ENCODE peak calls at places on chromosome X, in five cellular contexts. C, R, N, B and D are unnamed samples.

GRCh38 chrX:150148749-150149672 is 210.7 kb upstream of the EOLA2 start:
- DNase-seq in C (no peak), R (no peak), N (no peak), B (peak), D (no peak)

GRCh38 chrX:20515841-20516461 is 249.2 kb upstream of the RPS6KA3 start:
- DNase-seq in C (no peak), R (no peak), N (no peak), B (peak), D (peak)

GRCh38 chrX:66030505-66031317 is 9.2 kb downstream of the VSIG4 start:
- DNase-seq in C (no peak), R (no peak), N (no peak), B (peak), D (no peak)

GRCh38 chrX:24646745-24647182 is 383 bp downstream of the PCYT1B start:
- DNase-seq in C (no peak), R (no peak), N (peak), B (peak), D (no peak)

GRCh38 chrX:11239230-11239629 is 54.0 kb upstream of the AMELX start:
- DNase-seq in C (no peak), R (no peak), N (no peak), B (peak), D (peak)

GRCh38 chrX:41189156-41189555 is 103.9 kb downstream of the USP9X start:
- DNase-seq in C (no peak), R (no peak), N (no peak), B (no peak), D (no peak)

GRCh38 chrX:124103966-124104365 is 142.5 kb downstream of the STAG2 start:
- DNase-seq in C (no peak), R (no peak), N (no peak), B (no peak), D (no peak)

GRCh38 chrX:41335590-41336331 is 1.8 kb downstream of the DDX3X start:
- DNase-seq in C (no peak), R (no peak), N (no peak), B (peak), D (no peak)

GRCh38 chrX:19585370-19586082 is 70.2 kb upstream of the MAP3K15 start:
- DNase-seq in C (no peak), R (no peak), N (no peak), B (no peak), D (no peak)

GRCh38 chrX:84724576-84724975 is 222.3 kb upstream of the HDX start:
- DNase-seq in C (no peak), R (no peak), N (no peak), B (no peak), D (no peak)

DNA sequence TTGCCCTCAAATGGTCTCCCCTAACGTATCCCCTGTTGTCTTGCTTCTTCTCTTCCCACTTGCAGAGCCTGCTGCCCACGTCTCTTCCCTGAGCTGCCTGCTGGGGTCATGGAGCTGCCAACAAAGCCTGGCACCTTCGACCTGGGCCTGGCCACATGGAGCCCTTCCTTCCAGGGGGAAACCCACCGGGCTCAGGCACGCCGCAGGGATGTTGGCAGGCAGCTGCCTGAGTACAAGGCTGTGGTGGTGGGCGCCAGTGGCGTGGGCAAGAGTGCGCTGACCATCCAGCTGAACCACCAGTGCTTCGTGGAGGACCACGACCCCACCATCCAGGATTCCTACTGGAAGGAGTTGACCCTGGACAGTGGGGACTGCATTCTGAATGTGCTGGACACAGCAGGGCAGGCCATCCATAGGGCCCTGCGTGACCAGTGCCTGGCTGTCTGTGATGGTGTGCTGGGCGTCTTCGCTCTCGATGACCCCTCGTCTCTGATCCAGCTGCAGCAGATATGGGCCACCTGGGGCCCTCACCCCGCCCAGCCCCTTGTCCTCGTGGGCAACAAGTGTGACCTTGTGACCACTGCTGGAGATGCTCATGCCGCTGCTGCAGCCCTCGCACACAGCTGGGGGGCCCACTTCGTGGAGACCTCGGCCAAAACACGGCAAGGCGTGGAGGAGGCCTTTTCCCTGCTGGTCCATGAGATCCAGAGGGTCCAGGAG is 2.9 kb downstream of the ERAS start:
- DNase-seq in C (no peak), R (no peak), N (no peak), B (no peak), D (no peak)
- H3K4me3 ChIP-seq in C (no peak), R (no peak), N (no peak), B (no peak), D (no peak)

GRCh38 chrX:153919281-153919680 is 6.8 kb downstream of the ARHGAP4 start:
- DNase-seq in C (no peak), R (no peak), N (no peak), B (no peak), D (no peak)

GRCh38 chrX:153920546-153920945 is 5.5 kb downstream of the ARHGAP4 start:
- DNase-seq in C (no peak), R (no peak), N (no peak), B (no peak), D (no peak)

GRCh38 chrX:153921511-153922285 is 4.4 kb downstream of the ARHGAP4 start:
- DNase-seq in C (no peak), R (no peak), N (no peak), B (peak), D (no peak)

GRCh38 chrX:153921070-153921469 is 5.0 kb downstream of the ARHGAP4 start:
- DNase-seq in C (no peak), R (no peak), N (no peak), B (no peak), D (no peak)

DNA sequence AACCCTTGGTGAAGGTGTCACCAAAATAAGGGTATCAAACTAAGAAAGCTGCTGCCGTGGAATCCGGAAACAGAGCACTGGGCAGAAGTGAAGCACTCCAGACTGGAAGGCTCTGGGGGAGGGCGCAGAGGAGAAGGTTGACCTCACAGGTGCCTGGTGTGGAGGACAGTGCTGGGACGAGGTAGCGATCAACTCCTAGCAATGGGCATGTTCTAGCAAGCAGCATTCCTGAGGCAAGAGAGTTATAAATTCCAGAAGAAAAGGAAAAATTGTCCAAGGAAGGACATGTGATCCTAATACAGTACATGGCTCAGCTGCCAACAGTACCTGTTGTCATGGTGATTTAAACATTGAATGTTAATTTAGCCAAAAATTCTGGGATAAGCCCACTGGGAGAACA is 8.2 kb downstream of the ARHGAP4 start:
- DNase-seq in C (no peak), R (no peak), N (no peak), B (no peak), D (no peak)
- H3K4me3 ChIP-seq in C (no peak), R (no peak), N (no peak), B (no peak), D (no peak)

DNA sequence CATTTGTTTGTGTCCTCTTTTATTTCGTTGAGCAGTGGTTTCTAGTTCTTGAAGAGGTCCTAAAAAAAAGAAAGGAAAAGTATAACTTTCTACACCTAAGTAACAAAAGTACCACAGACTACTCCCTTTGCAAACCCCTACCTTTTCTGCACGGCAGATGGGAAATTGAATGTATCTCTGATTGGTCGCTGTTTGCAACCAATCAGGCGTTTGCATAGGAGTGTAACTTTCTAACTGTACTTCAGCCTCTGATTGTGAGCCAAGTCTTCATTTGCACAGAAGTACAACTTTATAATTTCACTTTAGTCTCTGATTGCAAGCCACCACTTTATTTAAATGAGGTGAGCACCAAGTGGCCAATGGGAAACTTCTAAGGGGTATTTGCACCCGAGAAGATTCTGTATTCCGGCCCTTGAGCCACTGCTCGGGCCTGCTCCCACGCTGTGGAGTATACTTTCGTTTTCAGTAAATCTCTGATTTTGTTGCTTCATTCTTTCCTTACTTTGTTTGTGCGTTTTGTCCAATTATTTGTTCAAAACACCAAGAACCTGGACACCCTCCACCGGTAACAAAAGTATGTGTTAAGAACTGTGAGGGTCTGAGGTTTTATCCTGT is 40.3 kb upstream of the FHL1 start:
- DNase-seq in C (no peak), R (no peak), N (no peak), B (no peak), D (no peak)
- H3K4me3 ChIP-seq in C (no peak), R (no peak), N (no peak), B (no peak), D (no peak)

DNA sequence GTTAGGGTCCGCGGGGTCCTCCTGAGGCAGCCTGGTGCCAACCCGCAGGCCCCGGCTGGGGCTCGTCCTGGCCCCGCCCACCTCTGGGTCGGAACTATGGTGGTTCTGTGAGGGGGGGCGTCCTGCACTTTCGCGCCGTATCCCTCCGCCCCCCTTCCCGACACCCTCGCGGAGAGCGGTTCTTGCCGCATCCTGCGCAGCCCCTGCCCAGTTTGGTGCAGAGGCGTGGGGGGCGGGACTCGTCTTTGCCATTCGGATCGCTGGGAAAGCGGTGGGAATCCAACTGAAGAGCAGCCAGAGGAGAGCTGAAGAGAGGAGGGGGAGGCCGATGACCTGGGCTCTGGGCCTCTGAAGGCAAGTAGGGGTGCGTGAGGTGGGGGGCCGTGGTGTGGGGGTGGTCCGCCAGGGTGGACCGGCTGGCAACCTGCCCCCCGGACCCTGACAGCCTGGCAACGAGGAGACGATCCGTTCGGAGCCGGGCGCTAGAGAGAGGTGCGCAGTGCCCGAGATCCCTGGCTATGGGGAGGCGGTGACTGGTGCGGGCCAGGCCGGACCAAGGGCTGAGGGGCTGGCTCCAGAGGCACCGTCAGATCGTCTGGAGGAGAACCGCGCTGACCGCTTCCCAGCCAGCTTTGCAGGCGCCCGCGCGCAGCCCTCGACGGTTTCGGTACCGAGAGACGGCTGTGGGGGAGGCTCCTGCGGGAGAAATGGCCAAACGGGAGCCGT is at the start of gene GPRASP1:
- DNase-seq in C (no peak), R (peak), N (peak), B (peak), D (no peak)
- H3K4me3 ChIP-seq in C (peak), R (peak), N (peak), B (peak), D (peak)

GRCh38 chrX:38654302-38654701 is 93.0 kb downstream of the TSPAN7 start:
- DNase-seq in C (no peak), R (no peak), N (peak), B (peak), D (no peak)

GRCh38 chrX:38649674-38650647 is 88.6 kb downstream of the TSPAN7 start:
- DNase-seq in C (no peak), R (no peak), N (no peak), B (no peak), D (no peak)

GRCh38 chrX:38651625-38652601 is 90.6 kb downstream of the TSPAN7 start:
- DNase-seq in C (no peak), R (no peak), N (no peak), B (no peak), D (no peak)

GRCh38 chrX:38656350-38656915 is 95.1 kb downstream of the TSPAN7 start:
- DNase-seq in C (no peak), R (no peak), N (no peak), B (no peak), D (no peak)

GRCh38 chrX:38652934-38653442 is 91.6 kb downstream of the TSPAN7 start:
- DNase-seq in C (no peak), R (no peak), N (no peak), B (no peak), D (no peak)
- H3K4me3 ChIP-seq in C (no peak), R (no peak), N (no peak), B (no peak), D (no peak)

GRCh38 chrX:40167240-40168182 is 69.8 kb upstream of the BCOR start:
- DNase-seq in C (no peak), R (no peak), N (peak), B (peak), D (no peak)
- H3K4me3 ChIP-seq in C (no peak), R (peak), N (peak), B (peak), D (peak)

GRCh38 chrX:9278475-9279270 is 186.2 kb upstream of the TBL1X start:
- DNase-seq in C (no peak), R (no peak), N (no peak), B (peak), D (no peak)
- H3K4me3 ChIP-seq in C (no peak), R (peak), N (no peak), B (peak), D (no peak)

DNA sequence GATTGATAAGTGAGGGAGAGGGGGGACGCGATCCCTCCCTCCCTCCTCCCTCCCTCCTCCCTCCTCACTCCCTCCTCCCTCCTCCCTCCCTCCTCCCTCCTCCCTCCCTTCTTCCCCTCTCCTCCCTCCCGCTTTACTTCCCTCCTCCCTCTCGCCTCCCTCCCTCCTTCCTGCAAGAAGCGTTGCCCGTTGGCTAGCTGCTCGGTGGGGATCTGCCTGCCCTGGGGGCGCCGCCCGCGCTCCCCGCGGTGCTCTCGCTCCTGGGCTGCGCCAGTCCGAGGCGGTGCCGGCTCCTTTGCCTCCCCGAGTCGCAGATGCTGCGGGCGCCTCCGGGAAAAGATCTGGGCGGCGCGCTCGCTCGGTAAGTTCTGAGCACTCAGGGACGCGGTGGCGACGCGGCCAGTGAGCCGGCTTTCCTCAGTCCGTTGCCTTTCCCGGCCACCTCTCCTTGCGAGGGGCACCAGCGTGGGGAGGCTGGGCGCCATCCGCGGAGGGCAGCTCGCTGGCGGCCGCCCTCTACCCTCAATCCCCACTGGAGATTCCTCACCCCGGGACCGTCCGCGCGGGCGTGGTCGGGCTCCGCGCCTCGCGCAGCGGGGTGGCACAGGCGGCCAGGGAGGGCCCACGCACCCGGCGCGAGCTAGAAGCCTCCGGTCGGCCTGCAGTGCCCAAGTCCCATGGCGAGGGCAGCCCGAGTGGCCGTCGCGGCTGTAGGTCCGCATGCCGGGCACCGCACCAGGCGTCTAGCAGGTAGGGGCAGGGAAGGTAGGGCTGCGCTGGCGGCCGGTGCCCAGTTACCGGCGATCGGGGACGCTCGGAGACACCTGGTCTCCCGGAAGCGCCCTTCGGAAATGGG is at the start of gene SLITRK2:
- DNase-seq in C (no peak), R (no peak), N (peak), B (no peak), D (no peak)
- H3K4me3 ChIP-seq in C (no peak), R (peak), N (peak), B (no peak), D (no peak)

DNA sequence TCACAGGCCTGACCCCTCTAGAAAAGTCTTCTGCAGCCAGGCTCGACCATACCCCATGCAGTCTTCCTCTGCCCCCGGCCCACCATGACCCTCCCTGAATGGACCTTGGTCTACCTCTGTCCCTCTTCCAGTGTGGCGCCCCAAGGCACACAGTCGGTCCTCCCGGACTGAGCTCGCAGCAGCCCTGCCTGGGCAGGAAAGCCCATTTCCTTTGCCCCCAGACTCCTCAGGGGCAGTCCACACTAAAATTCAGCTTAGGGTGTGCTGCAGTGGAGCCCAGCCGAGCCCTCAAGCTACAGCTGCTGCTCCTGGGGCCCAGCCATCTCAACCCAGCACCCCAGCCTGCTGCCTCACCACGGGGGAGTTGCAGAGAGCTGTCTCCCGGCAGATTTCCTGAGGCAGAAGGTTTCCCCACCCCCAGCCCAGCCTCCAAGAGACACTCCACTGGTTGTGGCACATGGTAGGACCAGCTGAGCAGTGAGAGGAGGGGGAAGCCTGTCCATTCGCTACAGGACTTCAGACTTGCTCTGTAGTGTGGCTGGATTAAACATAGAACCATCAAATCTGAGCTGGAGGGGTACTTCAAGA is 37.5 kb upstream of the IQSEC2 start:
- DNase-seq in C (no peak), R (no peak), N (peak), B (no peak), D (no peak)
- H3K4me3 ChIP-seq in C (no peak), R (peak), N (peak), B (no peak), D (no peak)

DNA sequence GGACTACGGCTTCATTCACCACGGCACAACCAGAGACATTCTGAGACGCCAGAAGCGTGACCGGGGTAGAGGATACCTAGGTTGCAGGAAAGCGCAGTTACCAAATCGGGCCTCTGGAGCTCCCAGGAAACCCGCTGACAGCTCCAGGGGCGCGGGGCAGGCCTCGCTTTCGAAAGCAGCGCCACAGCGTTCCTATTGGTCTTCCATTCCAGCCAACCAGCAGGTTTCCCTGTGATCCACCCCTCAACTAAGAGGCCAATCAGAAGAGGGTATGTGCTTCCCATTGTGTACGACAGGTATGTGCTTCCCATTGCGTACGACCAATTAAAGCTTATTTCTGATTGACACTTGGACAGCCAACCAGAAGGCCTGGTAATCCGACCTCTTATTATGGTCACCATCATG is 14.9 kb downstream of the SNX12 start:
- DNase-seq in C (no peak), R (no peak), N (peak), B (peak), D (no peak)
- H3K4me3 ChIP-seq in C (no peak), R (peak), N (peak), B (no peak), D (no peak)